ENCODE peak calls at places on chromosomes 11 and 22, in ten cellular contexts. R is ovary, S is lung, O is tibial nerve, N is mucosa of descending colon, J is fibroblast of lung, F is mammary epithelial cell, P is transverse colon, X is Peyer's patch, T is MM.1S. K is an unnamed sample. For H3K36me3, the result is how much of the 10 kb centered on the place peaks cover.

GRCh38 chr22:29799217-29799680 is 32.1 kb downstream of the UQCR10 start:
- DNase-seq in R (peak), P (peak), S (peak), X (peak), N (peak), F (peak), O (peak), T (no peak), J (peak), K (peak)

GRCh38 chr22:49243965-49244364 is 583.7 kb downstream of the BRD1 start:
- DNase-seq in P (no peak), T (no peak), S (no peak), O (no peak), F (no peak), N (no peak), R (peak), X (no peak), J (no peak), K (no peak)

GRCh38 chr11:10298342-10298741 is 4.3 kb upstream of the SBF2 start:
- DNase-seq in O (no peak), J (peak), F (peak), T (peak), N (no peak), S (no peak), R (no peak), P (no peak), X (peak), K (peak)

GRCh38 chr22:17917490-17917983 is 106.8 kb downstream of the MICAL3 start:
- DNase-seq in O (no peak), J (no peak), T (no peak), N (peak), F (no peak), X (peak), S (no peak), P (peak), R (no peak), K (no peak)

GRCh38 chr11:122137081-122137793 is 21.2 kb upstream of the BLID start:
- DNase-seq in F (peak), R (no peak), P (no peak), S (no peak), N (no peak), T (no peak), X (no peak), O (no peak), J (peak), K (peak)

GRCh38 chr22:40077646-40078016 is 82.9 kb downstream of the FAM83F start:
- DNase-seq in X (no peak), S (no peak), J (no peak), O (no peak), N (no peak), F (no peak), P (no peak), T (no peak), R (no peak), K (no peak)

GRCh38 chr11:8988329-8989234 is 15.2 kb downstream of the NRIP3 start:
- DNase-seq in S (no peak), N (no peak), F (peak), R (no peak), O (no peak), X (no peak), J (peak), P (no peak), T (no peak), K (no peak)

GRCh38 chr11:70580036-70580805 is 181.9 kb downstream of the CTTN start:
- DNase-seq in J (no peak), X (no peak), F (no peak), T (no peak), P (no peak), S (no peak), O (no peak), R (peak), N (peak), K (no peak)

GRCh38 chr11:106524446-106524845 is 447.0 kb downstream of the AASDHPPT start:
- DNase-seq in T (no peak), X (no peak), F (no peak), J (no peak), S (no peak), N (no peak), P (no peak), O (no peak), R (no peak), K (no peak)

GRCh38 chr11:561148-562003 is 606 bp downstream of the RASSF7 start:
- DNase-seq in J (peak), P (peak), S (peak), F (peak), T (peak), R (peak), X (no peak), O (no peak), N (peak), K (peak)

GRCh38 chr22:35642305-35642741 is 5.9 kb upstream of the APOL6 start:
- DNase-seq in N (peak), T (no peak), O (no peak), J (no peak), F (no peak), X (peak), S (no peak), R (peak), P (peak), K (no peak)

GRCh38 chr22:43706558-43707328 is 105.4 kb downstream of the EFCAB6 start:
- DNase-seq in T (no peak), P (no peak), F (no peak), R (no peak), J (no peak), N (no peak), X (no peak), O (no peak), S (no peak), K (no peak)

GRCh38 chr22:42934338-42934737 is 77.3 kb upstream of the ARFGAP3 start:
- DNase-seq in R (peak), O (no peak), T (no peak), S (no peak), X (no peak), N (no peak), F (no peak), P (no peak), J (no peak), K (no peak)

GRCh38 chr22:44597616-44598015 is 99.6 kb upstream of the RTL6 start:
- DNase-seq in R (no peak), T (no peak), N (no peak), P (no peak), X (no peak), F (no peak), O (no peak), S (no peak), J (no peak), K (peak)

GRCh38 chr11:119315139-119316016 is 1.6 kb downstream of the MCAM start:
- DNase-seq in S (no peak), O (no peak), F (peak), N (peak), P (peak), J (peak), X (peak), T (peak), R (no peak), K (no peak)

GRCh38 chr11:71340076-71340606 is 87.8 kb upstream of the SHANK2 start:
- DNase-seq in S (no peak), X (no peak), F (no peak), R (no peak), J (no peak), T (no peak), N (no peak), P (no peak), O (no peak), K (no peak)

GRCh38 chr22:32380991-32381390 is 23.3 kb downstream of the RFPL3 start:
- DNase-seq in F (peak), O (no peak), T (no peak), J (peak), X (no peak), P (no peak), N (no peak), S (no peak), R (no peak), K (no peak)

GRCh38 chr11:31932879-31933278 is 121.8 kb upstream of the PAX6 start:
- DNase-seq in O (no peak), T (no peak), F (no peak), N (no peak), R (no peak), J (no peak), S (no peak), X (no peak), P (no peak), K (no peak)

GRCh38 chr11:129731316-129731715 is 84.3 kb upstream of the TMEM45B start:
- DNase-seq in O (no peak), N (no peak), X (no peak), T (no peak), F (peak), S (no peak), J (no peak), P (no peak), R (no peak), K (no peak)

GRCh38 chr11:126920833-126921232 is 79.7 kb downstream of the KIRREL3 start:
- DNase-seq in R (no peak), N (no peak), O (no peak), F (no peak), P (no peak), S (no peak), X (no peak), T (no peak), J (no peak), K (no peak)

GRCh38 chr11:118807800-118808778 is 17.1 kb upstream of the DDX6 start:
- DNase-seq in P (no peak), N (no peak), X (no peak), S (no peak), T (no peak), O (no peak), R (no peak), F (no peak), J (no peak), K (no peak)

GRCh38 chr22:19737846-19738663 is 14.7 kb downstream of the GP1BB start:
- DNase-seq in R (no peak), X (no peak), T (no peak), N (no peak), P (no peak), O (no peak), F (no peak), S (no peak), J (no peak), K (no peak)

GRCh38 chr11:133903875-133904817 is 52.6 kb downstream of the IGSF9B start:
- DNase-seq in S (no peak), F (no peak), P (no peak), J (no peak), R (no peak), N (no peak), O (no peak), X (no peak), T (no peak), K (no peak)

GRCh38 chr11:57901756-57902155 is 121.9 kb upstream of the OR9Q1 start:
- DNase-seq in F (peak), S (no peak), O (no peak), X (no peak), T (no peak), R (no peak), J (no peak), N (no peak), P (no peak), K (no peak)

GRCh38 chr11:25562417-25562816 is 769.5 kb upstream of the ANO3 start:
- DNase-seq in N (no peak), X (no peak), S (no peak), R (no peak), J (peak), F (no peak), P (no peak), T (no peak), O (no peak), K (no peak)

GRCh38 chr11:57203359-57203758 is 21.6 kb downstream of the LRRC55 start:
- DNase-seq in J (no peak), R (no peak), N (no peak), O (peak), T (no peak), P (peak), F (no peak), X (no peak), S (peak), K (no peak)

GRCh38 chr11:376531-377173 is 7.4 kb downstream of the B4GALNT4 start:
- DNase-seq in X (no peak), O (no peak), S (no peak), F (no peak), P (no peak), T (no peak), N (no peak), J (no peak), R (no peak), K (no peak)

GRCh38 chr11:102111787-102112653 is 1.8 kb downstream of the YAP1 start:
- DNase-seq in S (no peak), O (peak), T (no peak), J (peak), R (no peak), X (no peak), N (no peak), F (peak), P (peak), K (no peak)

GRCh38 chr11:35116245-35116644 is 22.7 kb upstream of the CD44 start:
- DNase-seq in O (no peak), F (peak), J (peak), T (no peak), X (no peak), N (no peak), S (no peak), P (no peak), R (no peak), K (no peak)

GRCh38 chr11:27055065-27055682 is 14.6 kb downstream of the BBOX1 start:
- DNase-seq in X (no peak), F (no peak), P (peak), J (peak), O (no peak), T (no peak), R (no peak), N (no peak), S (no peak), K (peak)

GRCh38 chr11:113778111-113778910 is 1.3 kb upstream of the CLDN25 start:
- DNase-seq in O (no peak), F (peak), P (no peak), S (no peak), R (no peak), J (peak), X (no peak), T (no peak), N (no peak), K (peak)

GRCh38 chr11:27203077-27203476 is 159.9 kb downstream of the CCDC34 start:
- DNase-seq in R (no peak), S (no peak), O (no peak), T (no peak), J (no peak), N (no peak), P (no peak), F (no peak), X (no peak), K (no peak)

GRCh38 chr11:18280438-18281046 is 14.5 kb downstream of the SAA1 start:
- DNase-seq in P (no peak), O (no peak), F (no peak), X (no peak), N (no peak), J (no peak), T (peak), R (no peak), S (no peak), K (no peak)

GRCh38 chr11:129021295-129021694 is 78.6 kb upstream of the TP53AIP1 start:
- DNase-seq in O (no peak), S (no peak), J (no peak), X (no peak), F (no peak), T (no peak), P (no peak), R (no peak), N (no peak), K (no peak)

GRCh38 chr22:48192920-48193319 is 1430.5 kb downstream of the TBC1D22A start:
- DNase-seq in N (no peak), F (no peak), S (no peak), X (no peak), T (no peak), O (no peak), J (no peak), R (no peak), P (no peak), K (no peak)

GRCh38 chr22:27881404-27881803 is 37.7 kb downstream of the PITPNB start:
- DNase-seq in S (no peak), J (peak), N (no peak), P (peak), X (no peak), F (no peak), R (peak), T (no peak), O (no peak), K (no peak)

GRCh38 chr11:119091966-119092879 is 7.5 kb downstream of the HMBS start:
- DNase-seq in O (no peak), J (no peak), F (no peak), T (no peak), S (peak), R (no peak), X (no peak), P (no peak), N (no peak), K (no peak)

GRCh38 chr11:12698049-12698448 is 23.8 kb downstream of the TEAD1 start:
- DNase-seq in T (no peak), O (no peak), F (no peak), X (no peak), P (no peak), J (no peak), N (no peak), S (no peak), R (no peak), K (no peak)

GRCh38 chr11:64027619-64028397 is 7.9 kb upstream of the FLRT1 start:
- DNase-seq in T (no peak), F (no peak), N (no peak), R (no peak), J (no peak), P (no peak), S (no peak), O (no peak), X (no peak), K (no peak)
- H3K4me3 ChIP-seq in T (no peak), F (no peak), N (no peak), R (no peak), J (no peak), P (no peak), S (no peak), O (no peak), X (no peak), K (no peak)

DNA sequence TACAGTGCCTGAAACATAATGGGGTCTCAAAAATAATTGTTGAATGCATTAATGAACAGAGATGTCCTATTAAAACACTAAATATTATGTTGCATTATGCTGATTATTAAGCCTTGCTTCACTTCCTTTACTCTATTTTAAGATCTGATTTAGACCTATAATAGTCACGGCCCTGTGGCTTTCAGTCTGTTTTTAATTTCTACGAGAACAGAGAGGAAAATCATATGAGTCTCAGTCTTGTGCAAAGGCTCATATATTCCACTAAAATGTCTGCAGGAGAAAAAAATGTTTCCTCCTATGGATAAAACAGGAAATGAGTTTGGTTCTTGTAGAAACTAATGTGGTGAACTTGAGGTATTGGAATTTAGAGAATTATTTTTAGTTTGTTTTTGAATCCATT is 139.3 kb upstream of the DDI1 start:
- DNase-seq in O (no peak), X (no peak), J (no peak), F (no peak), P (no peak), R (no peak), S (no peak), N (no peak), T (peak), K (no peak)
- H3K36me3 ChIP-seq in O (under half), X (under half), J (under half), F (under half), P (under half), R (under half), S (under half), N (under half), T (under half), K (under half)

DNA sequence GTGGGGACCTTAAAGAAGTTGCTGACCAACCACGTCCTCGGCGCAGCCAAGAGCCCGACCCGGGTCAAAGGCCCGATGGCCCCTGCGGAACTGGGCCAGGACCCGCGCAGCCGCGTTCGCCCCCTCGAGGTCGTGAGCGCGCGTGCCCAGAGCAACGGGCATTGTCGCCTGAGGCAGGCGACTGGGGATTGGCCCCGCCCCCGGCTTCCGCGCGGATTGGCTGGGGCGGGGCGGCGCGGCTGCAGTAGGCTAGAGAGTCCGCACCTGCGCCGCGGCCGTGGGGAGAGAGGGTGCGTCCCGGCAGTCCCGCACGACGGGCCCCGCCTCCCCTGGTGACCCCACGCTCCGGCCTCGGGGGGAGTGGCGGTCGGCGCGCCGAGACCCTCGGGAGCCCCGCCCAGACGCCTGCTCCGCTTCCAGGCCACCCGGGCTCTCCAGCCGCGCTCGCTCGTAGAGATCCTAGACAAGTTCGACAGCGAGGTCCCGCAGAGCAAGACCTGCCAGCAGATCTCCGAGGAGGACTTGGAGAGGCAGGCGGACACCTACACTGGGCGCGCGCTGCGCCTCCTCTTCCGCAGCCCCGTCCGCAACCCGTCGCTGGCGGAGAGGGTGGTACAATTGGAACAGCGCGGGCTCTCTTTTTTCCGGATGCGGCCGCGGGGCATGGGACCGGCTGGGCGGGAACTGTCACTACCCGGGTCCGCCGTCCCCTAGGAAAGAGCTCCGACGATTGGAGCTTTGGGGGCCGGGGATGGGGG is 8.3 kb upstream of the PPIL2 start:
- DNase-seq in N (peak), X (peak), O (no peak), J (peak), S (peak), P (peak), F (peak), T (peak), R (peak), K (no peak)
- TF ChIP-seq CTCF in N (peak), X (peak), O (no peak), J (no peak), S (no peak), P (peak), F (no peak), T (peak), R (no peak), K (peak)

DNA sequence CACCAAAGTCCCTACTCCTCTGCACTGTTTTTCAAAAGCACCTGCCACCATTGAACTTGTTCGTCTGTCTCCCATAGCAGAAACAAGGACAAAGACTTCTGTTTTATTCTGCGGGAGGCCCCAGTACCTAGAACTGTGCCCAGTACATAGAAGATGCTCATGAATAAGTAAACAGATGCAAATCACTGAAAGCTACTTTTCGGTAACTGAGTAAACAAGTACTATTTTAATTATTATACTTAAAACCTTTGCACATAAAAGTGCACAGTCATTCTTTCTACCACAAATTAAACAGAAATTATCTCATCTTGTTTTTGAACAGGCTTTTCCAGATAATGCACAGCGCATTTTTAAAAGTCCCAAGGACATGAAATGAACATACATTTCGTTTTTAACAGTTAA is 3.8 kb downstream of the NAP1L4 start:
- DNase-seq in T (peak), O (no peak), S (no peak), N (no peak), P (no peak), R (no peak), F (no peak), X (no peak), J (peak), K (no peak)
- H3K4me3 ChIP-seq in T (peak), O (no peak), S (no peak), N (no peak), P (no peak), R (no peak), F (peak), X (peak), J (peak), K (no peak)

GRCh38 chr11:68584991-68585524 is 99.3 kb upstream of the GAL start:
- DNase-seq in T (peak), F (no peak), S (no peak), R (no peak), X (no peak), J (peak), P (no peak), O (no peak), N (no peak), K (no peak)
- H3K36me3 ChIP-seq in T (under half), F (under half), S (under half), R (under half), X (under half), J (under half), P (under half), O (half or more), N (under half), K (under half)

GRCh38 chr11:132158091-132158490 is 787.7 kb downstream of the NTM start:
- DNase-seq in S (no peak), F (peak), R (no peak), P (no peak), J (peak), T (no peak), O (no peak), N (no peak), X (no peak), K (no peak)
- TF ChIP-seq CTCF in S (no peak), F (peak), R (no peak), P (peak), J (peak), T (peak), O (no peak), N (no peak), X (no peak), K (peak)

GRCh38 chr22:50720301-50720845 is 17.6 kb upstream of the ACR start:
- DNase-seq in N (no peak), S (no peak), J (no peak), X (no peak), T (no peak), R (no peak), O (no peak), P (no peak), F (no peak), K (no peak)
- H3K4me3 ChIP-seq in N (no peak), S (no peak), J (no peak), X (no peak), T (no peak), R (no peak), O (no peak), P (no peak), F (no peak), K (no peak)

K was measured in kidney epithelial cell.